ENCODE peak calls at places on chromosomes 5 and 9, in five cellular contexts. N is fibroblast of pulmonary artery, Z is astrocyte of the cerebellum, K is tibial artery, I is upper lobe of right lung. X is an unnamed sample.

GRCh38 chr5:38448553-38449350 is 107.7 kb downstream of the LIFR start:
- DNase-seq in I (no peak), N (no peak), K (no peak), Z (no peak), X (no peak)

GRCh38 chr9:4464911-4465513 is 25.3 kb upstream of the SLC1A1 start:
- DNase-seq in Z (no peak), K (no peak), N (no peak), I (no peak), X (no peak)

GRCh38 chr5:74257645-74258328 is 382.7 kb downstream of the ENC1 start:
- DNase-seq in Z (no peak), N (peak), K (peak), I (no peak), X (no peak)

GRCh38 chr5:132011561-132012384 is at the start of gene ACSL6:
- DNase-seq in N (no peak), Z (no peak), I (peak), K (peak), X (peak)

GRCh38 chr9:93245437-93245970 is 61.6 kb downstream of the WNK2 start:
- DNase-seq in I (no peak), N (no peak), Z (no peak), K (no peak), X (no peak)

GRCh38 chr5:109844695-109845094 is 155.0 kb downstream of the MAN2A1 start:
- DNase-seq in I (no peak), K (no peak), N (peak), Z (no peak), X (no peak)

GRCh38 chr5:158676642-158677489 is 422.9 kb downstream of the EBF1 start:
- DNase-seq in K (no peak), N (no peak), Z (no peak), I (no peak), X (no peak)

GRCh38 chr5:81762401-81762800 is 11.5 kb upstream of the SSBP2 start:
- DNase-seq in N (no peak), K (no peak), I (no peak), Z (no peak), X (no peak)

GRCh38 chr5:95709967-95710650 is 21.0 kb upstream of the RHOBTB3 start:
- DNase-seq in Z (no peak), N (peak), I (no peak), K (peak), X (no peak)

GRCh38 chr5:39400711-39401385 is 23.9 kb downstream of the DAB2 start:
- DNase-seq in K (no peak), I (no peak), N (no peak), Z (no peak), X (no peak)

GRCh38 chr5:80695666-80696065 is 40.9 kb upstream of the DHFR start:
- DNase-seq in Z (no peak), K (no peak), I (no peak), N (no peak), X (no peak)
- H3K4me3 ChIP-seq in Z (no peak), K (no peak), I (no peak), N (no peak), X (no peak)

GRCh38 chr5:78506296-78507049 is 142.1 kb downstream of the LHFPL2 start:
- DNase-seq in I (no peak), Z (no peak), N (peak), K (no peak), X (no peak)
- H3K4me3 ChIP-seq in I (no peak), Z (no peak), N (peak), K (no peak), X (no peak)

GRCh38 chr9:82164159-82164558 is 175.6 kb downstream of the SPATA31D1 start:
- DNase-seq in I (no peak), N (no peak), K (no peak), Z (no peak), X (no peak)

GRCh38 chr9:82167296-82167695 is 178.7 kb downstream of the SPATA31D1 start:
- DNase-seq in N (no peak), Z (no peak), I (no peak), K (no peak), X (no peak)

DNA sequence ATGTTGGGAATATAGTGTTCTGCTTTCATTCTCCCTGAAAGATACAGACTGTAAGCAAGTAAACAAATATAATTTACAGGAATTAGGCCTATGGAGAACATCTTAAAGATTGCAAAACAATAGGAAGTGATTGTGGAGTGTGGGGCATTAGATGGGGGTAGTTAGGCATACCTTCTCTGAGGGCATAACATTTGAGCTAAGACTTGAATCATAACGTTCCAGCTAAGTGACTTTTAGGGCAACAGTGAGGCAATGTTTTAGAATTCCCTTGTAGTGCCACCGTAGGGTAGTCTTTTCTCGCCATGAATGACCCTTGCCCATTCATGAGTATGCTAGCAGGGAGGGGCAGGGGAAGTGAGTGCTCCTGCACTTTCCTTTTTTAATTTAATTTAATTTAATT is 173.3 kb downstream of the SPATA31D1 start:
- DNase-seq in I (no peak), K (no peak), N (no peak), Z (no peak), X (no peak)
- H3K4me3 ChIP-seq in I (no peak), K (no peak), N (no peak), Z (no peak), X (no peak)

DNA sequence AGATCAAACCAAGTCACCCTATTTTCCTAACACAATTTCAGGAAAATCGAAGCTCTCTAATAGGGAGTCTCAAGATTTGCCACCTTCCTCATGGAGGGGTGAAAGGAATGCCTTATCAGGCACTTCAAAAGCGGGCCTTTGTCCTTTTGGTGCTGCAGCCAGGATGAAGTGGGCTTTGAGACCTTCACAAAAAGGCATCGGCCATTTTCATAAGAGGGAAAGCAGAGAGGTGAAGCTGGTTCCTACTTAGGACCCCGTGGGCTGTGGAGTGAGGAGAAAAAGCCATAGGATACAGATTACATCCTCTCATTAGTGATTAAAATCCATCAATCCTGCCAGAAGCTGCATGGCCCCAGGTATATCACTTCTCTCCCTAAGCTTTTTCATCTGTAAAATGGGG is 859 bp downstream of the CDKN2AIPNL start:
- DNase-seq in Z (no peak), N (no peak), I (no peak), K (no peak), X (no peak)
- H3K4me3 ChIP-seq in Z (peak), N (peak), I (peak), K (peak), X (peak)

GRCh38 chr9:90801507-90802289 is at the start of gene SYK:
- DNase-seq in K (peak), Z (no peak), I (peak), N (no peak), X (no peak)

GRCh38 chr9:90805006-90805993 is 3.7 kb downstream of the SYK start:
- DNase-seq in I (no peak), K (no peak), N (no peak), Z (no peak), X (no peak)

GRCh38 chr9:90802534-90802933 is 915 bp downstream of the SYK start:
- DNase-seq in N (no peak), I (no peak), K (no peak), Z (no peak), X (no peak)

GRCh38 chr9:90801175-90801506 is 478 bp upstream of the SYK start:
- DNase-seq in I (no peak), Z (no peak), K (no peak), N (no peak), X (no peak)

DNA sequence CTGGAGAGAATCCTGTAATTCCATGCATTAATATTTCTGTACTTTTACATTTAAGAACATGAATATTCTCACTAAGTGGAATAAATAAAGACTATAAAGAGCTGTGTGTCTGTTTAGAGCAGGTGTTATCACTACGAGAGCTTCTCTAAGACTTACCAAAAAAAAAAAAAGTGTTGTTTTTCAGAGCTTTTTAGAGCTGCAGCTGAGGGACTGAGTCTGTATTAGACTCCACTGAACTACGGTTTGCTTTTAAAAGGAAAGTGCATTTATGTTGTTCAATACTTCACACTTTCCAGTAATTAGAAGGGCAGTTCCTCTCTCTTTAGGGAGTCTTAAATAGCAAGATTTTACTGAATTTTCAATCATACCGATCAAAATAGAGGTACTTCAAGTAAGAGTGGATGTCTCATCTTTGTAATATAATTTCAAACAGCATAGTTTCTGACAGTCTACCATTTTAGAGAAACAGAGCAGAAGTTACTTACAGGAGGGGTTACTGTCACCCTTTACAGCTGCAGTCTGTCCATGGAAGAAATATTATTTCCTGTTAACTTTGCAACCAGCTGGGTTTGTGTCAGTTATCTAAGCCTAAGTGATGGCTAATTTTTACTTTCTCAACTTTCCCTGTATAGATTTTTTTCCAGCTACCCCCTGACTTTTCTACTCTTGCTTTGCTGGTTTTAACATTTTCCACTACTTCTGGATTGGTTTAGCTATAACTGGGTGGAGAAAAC is 2.4 kb downstream of the SYK start:
- DNase-seq in N (no peak), I (no peak), K (no peak), Z (no peak), X (no peak)
- H3K4me3 ChIP-seq in N (no peak), I (peak), K (no peak), Z (no peak), X (no peak)

DNA sequence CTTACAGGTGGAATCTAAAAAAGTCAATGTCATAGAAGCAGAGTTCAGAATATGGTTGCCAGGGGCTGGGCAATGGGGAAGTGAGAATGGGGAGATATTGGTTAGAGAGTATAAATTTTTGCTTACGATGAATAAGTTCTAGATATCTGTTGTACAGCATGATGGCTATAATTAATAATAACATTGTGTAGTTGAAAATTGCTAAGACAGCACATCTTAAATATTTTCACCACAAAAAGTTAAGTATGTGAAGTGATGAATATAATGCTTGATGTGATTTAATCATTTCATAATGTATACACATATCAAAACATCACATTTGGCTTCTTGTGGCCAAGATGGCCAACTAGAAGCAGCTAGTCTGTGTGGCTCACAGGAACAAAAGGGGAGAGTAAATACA is 425.9 kb upstream of the ACO1 start:
- DNase-seq in K (no peak), I (no peak), N (no peak), Z (no peak), X (no peak)
- H3K4me3 ChIP-seq in K (no peak), I (no peak), N (no peak), Z (no peak), X (no peak)

GRCh38 chr9:134376386-134377142 is 50.3 kb downstream of the RXRA start:
- DNase-seq in Z (no peak), K (no peak), N (no peak), I (no peak), X (no peak)
- H3K4me3 ChIP-seq in Z (no peak), K (no peak), N (no peak), I (no peak), X (no peak)

GRCh38 chr9:13705913-13706312 is 426.4 kb upstream of the MPDZ start:
- DNase-seq in I (no peak), K (peak), Z (no peak), N (peak), X (no peak)

GRCh38 chr9:13707635-13708410 is 428.3 kb upstream of the MPDZ start:
- DNase-seq in Z (no peak), I (no peak), K (no peak), N (peak), X (no peak)

GRCh38 chr9:13705356-13705755 is 425.9 kb upstream of the MPDZ start:
- DNase-seq in N (peak), I (no peak), Z (no peak), K (no peak), X (no peak)
- H3K4me3 ChIP-seq in N (no peak), I (no peak), Z (no peak), K (no peak), X (no peak)